ENCODE peak calls at places on chromosome 5, in five cellular contexts. F is T-helper 1 cell, S is progenitor cell of endocrine pancreas, X is mesenteric fat pad, D is Peyer's patch. J is an unnamed sample.

GRCh38 chr5:113022661-113023060 is 46.1 kb downstream of the DCP2 start:
- DNase-seq in F (peak), S (no peak), X (no peak), D (no peak), J (no peak)

GRCh38 chr5:96219580-96220281 is 213.3 kb downstream of the PCSK1 start:
- DNase-seq in F (peak), S (no peak), X (no peak), D (no peak), J (no peak)

GRCh38 chr5:125093776-125094175 is 347.3 kb upstream of the ZNF608 start:
- DNase-seq in F (no peak), S (no peak), X (no peak), D (no peak), J (no peak)

GRCh38 chr5:60014331-60014730 is 120.8 kb upstream of the PDE4D start:
- DNase-seq in F (no peak), S (no peak), X (no peak), D (no peak), J (no peak)

GRCh38 chr5:127746756-127747155 is 43.6 kb downstream of the CCDC192 start:
- DNase-seq in F (no peak), S (no peak), X (no peak), D (no peak), J (no peak)

GRCh38 chr5:19902316-19902934 is 85.6 kb downstream of the CDH18 start:
- DNase-seq in F (no peak), S (no peak), X (no peak), D (no peak), J (no peak)

GRCh38 chr5:68446487-68446894 is 230.9 kb downstream of the PIK3R1 start:
- DNase-seq in F (no peak), S (no peak), X (no peak), D (no peak), J (no peak)

GRCh38 chr5:90802695-90803317 is 244.2 kb downstream of the ADGRV1 start:
- DNase-seq in F (no peak), S (no peak), X (no peak), D (no peak), J (no peak)

GRCh38 chr5:122429545-122430327 is 117.7 kb downstream of the SNCAIP start:
- DNase-seq in F (no peak), S (no peak), X (no peak), D (no peak), J (no peak)